ENCODE peak calls at places on chromosomes 13 and 19, in five cellular contexts. J is Panc1, T is HepG2, H is GM23338, C is transverse colon. R is an unnamed sample.

GRCh38 chr13:101785858-101786257 is 333.4 kb downstream of the ITGBL1 start:
- DNase-seq in J (peak; percentile 4), T (peak; percentile 17), H (peak; percentile 77), C (no peak), R (no peak)

GRCh38 chr13:44819245-44819644 is 170.0 kb downstream of the NUFIP1 start:
- DNase-seq in J (peak; percentile 22), T (peak; percentile 57), H (no peak), C (no peak), R (no peak)

GRCh38 chr19:19997656-19998268 is 41.5 kb downstream of the ZNF682 start:
- DNase-seq in J (no peak), T (no peak), H (peak; percentile 81), C (peak; percentile 24), R (no peak)

GRCh38 chr19:6761053-6761676 is 6.1 kb downstream of the SH2D3A start:
- DNase-seq in J (no peak), T (peak; percentile 28), H (peak; percentile 68), C (no peak), R (no peak)

GRCh38 chr19:18379803-18380747 is 5.9 kb upstream of the GDF15 start:
- DNase-seq in J (peak; percentile 96), T (peak; percentile 98), H (peak; percentile 57), C (peak; percentile 89), R (no peak)

GRCh38 chr13:27004866-27005265 is 166.7 kb downstream of the USP12 start:
- DNase-seq in J (no peak), T (no peak), H (no peak), C (no peak), R (no peak)

GRCh38 chr19:19627716-19628498 is at the start of gene LPAR2:
- DNase-seq in J (no peak), T (no peak), H (peak; percentile 78), C (peak; percentile 82), R (no peak)

GRCh38 chr13:19181021-19181620 is 503 bp downstream of the TUBA3C start:
- DNase-seq in J (no peak), T (no peak), H (no peak), C (no peak), R (no peak)

GRCh38 chr19:38488811-38489481 is 55.5 kb downstream of the RYR1 start:
- DNase-seq in J (no peak), T (no peak), H (no peak), C (no peak), R (no peak)

GRCh38 chr19:17448190-17448967 is at the start of gene TMEM221:
- DNase-seq in J (no peak), T (no peak), H (peak; percentile 80), C (peak; percentile 61), R (no peak)

GRCh38 chr13:29279859-29280258 is 315.6 kb downstream of the SLC7A1 start:
- DNase-seq in J (no peak), T (no peak), H (no peak), C (no peak), R (no peak)

GRCh38 chr13:77979721-77980377 is 61.2 kb upstream of the EDNRB start:
- DNase-seq in J (no peak), T (no peak), H (no peak), C (no peak), R (no peak)

GRCh38 chr13:30431269-30431950 is 9.1 kb downstream of the UBE2L5 start:
- DNase-seq in J (no peak), T (no peak), H (no peak), C (no peak), R (no peak)

GRCh38 chr19:47430041-47430802 is 10.9 kb upstream of the MEIS3 start:
- DNase-seq in J (no peak), T (no peak), H (peak; percentile 79), C (peak; percentile 64), R (no peak)

GRCh38 chr13:42116225-42116624 is 67.8 kb downstream of the DGKH start:
- DNase-seq in J (no peak), T (no peak), H (no peak), C (no peak), R (no peak)

GRCh38 chr19:42132030-42132628 is at the start of gene POU2F2:
- DNase-seq in J (no peak), T (no peak), H (peak; percentile 60), C (peak; percentile 81), R (no peak)

GRCh38 chr19:41701401-41702075 is 6.9 kb upstream of the CEACAM5 start:
- DNase-seq in J (no peak), T (no peak), H (peak; percentile 87), C (peak; percentile 70), R (peak; percentile 66)

GRCh38 chr19:19269952-19270694 is 3.0 kb downstream of the TM6SF2 start:
- DNase-seq in J (no peak), T (no peak), H (peak; percentile 59), C (no peak), R (no peak)

GRCh38 chr13:27024062-27024461 is 147.5 kb downstream of the USP12 start:
- DNase-seq in J (no peak), T (no peak), H (no peak), C (no peak), R (no peak)

DNA sequence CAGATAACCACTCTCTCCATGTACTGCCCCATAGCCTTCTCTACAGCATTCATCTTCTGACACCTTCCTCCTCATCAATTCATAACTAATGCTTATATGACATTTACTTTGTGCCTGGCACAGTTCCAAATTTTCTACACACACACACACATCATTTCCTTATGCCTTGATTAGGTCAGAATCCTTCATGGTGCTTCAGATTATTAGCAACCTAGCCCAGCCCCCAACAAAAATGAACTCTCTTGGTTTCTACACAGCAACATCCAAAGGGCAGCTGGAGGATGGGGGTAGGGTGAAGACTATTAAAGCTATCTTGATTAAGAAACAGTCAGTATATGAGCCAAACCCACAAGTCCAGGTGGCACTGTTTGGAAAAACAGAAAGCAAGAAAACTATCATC is 3.7 kb downstream of the RUBCNL start:
- DNase-seq in J (no peak), T (no peak), H (no peak), C (no peak), R (no peak)
- TF ChIP-seq POLR2AphosphoS5 in J (no peak), T (no peak), H (no peak), C (no peak), R (no peak)

DNA sequence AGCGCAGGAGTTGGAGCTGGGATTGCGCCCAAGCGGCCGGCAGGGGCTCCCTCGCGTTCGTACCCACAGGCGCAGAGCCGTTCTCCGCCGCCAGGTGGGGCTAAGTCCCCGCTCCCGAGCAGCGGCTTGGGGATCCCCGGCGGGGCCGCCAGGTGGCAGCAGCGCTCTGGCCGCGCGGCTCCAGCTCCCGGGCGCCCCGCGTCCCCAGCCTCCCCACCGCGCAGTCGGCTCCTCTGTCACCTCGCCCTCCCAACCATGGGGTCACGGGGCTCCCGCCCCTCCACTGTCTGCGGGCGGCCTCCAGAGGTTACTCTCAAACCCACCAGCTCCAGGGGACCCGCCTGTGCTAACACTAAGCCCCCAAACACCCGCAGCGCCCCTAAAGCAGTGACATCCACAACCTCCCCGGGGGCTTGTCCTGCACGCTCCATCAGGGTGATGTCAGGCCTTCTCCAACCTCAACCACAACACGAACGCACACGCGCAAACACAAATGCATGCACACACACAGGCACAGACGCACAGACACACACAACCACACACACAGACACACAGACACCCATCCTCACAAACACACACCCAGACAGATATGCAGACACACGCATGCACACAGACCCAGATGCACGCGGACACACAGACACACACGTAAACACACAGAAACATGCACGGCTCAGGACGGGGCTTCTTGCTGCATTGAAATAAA is 18.4 kb upstream of the KCTD15 start:
- DNase-seq in J (peak; percentile 67), T (peak; percentile 54), H (peak; percentile 84), C (peak; percentile 85), R (no peak)
- H3K4me3 ChIP-seq in J (peak overlapping the region; percentile 41), T (no peak overlapping the region), H (peak overlapping the region; percentile 46), C (no peak overlapping the region), R (no peak overlapping the region)

GRCh38 chr19:35883920-35884319 is 15.5 kb downstream of the APLP1 start:
- DNase-seq in J (no peak), T (no peak), H (no peak), C (no peak), R (no peak)

GRCh38 chr19:35882074-35882832 is 13.9 kb downstream of the APLP1 start:
- DNase-seq in J (peak; percentile 87), T (peak; percentile 64), H (peak; percentile 68), C (no peak), R (no peak)

GRCh38 chr19:35879068-35879467 is 10.7 kb downstream of the APLP1 start:
- DNase-seq in J (no peak), T (no peak), H (peak; percentile 30), C (no peak), R (no peak)

GRCh38 chr19:35885225-35885624 is 15.1 kb downstream of the NFKBID start:
- DNase-seq in J (no peak), T (no peak), H (no peak), C (no peak), R (no peak)

DNA sequence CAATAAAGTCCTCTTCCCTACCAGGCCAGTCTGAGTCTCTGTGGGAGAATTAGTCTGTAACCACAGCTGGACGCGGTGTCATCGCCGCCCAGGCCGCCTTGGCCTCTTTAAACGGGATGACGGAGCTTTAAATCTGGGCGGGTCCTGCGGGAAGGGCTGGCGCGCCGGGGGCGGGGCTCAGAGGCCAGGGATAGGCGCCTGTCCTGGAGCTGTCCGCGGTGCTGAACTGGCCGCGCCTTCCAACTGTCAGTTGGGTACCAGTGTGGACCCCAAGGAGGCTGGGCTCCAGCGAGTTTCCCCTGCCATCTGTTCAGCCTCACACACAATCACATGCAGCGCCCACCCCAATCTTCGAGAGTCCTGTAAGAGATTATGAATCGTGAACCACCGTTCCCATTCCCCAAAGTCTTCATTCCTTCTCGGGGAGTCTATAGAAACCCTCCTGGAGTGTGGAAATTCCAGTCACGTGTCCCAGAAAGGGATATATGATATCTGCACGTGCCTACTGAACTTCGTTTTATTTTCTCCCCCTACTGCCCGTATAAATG is 11.5 kb downstream of the APLP1 start:
- DNase-seq in J (peak; percentile 50), T (peak; percentile 73), H (peak; percentile 99), C (peak; percentile 90), R (no peak)
- TF ChIP-seq POLR2AphosphoS5 in J (peak; percentile 17), T (no peak), H (peak; percentile 34), C (no peak), R (no peak)

GRCh38 chr19:49888478-49888901 is 8.2 kb downstream of the IL4I1 start:
- DNase-seq in J (no peak), T (no peak), H (no peak), C (no peak), R (no peak)

GRCh38 chr19:49890349-49891311 is 6.1 kb downstream of the IL4I1 start:
- DNase-seq in J (no peak), T (no peak), H (peak; percentile 80), C (peak; percentile 67), R (no peak)

GRCh38 chr19:49889038-49889686 is 7.5 kb downstream of the IL4I1 start:
- DNase-seq in J (no peak), T (no peak), H (no peak), C (no peak), R (no peak)

GRCh38 chr19:49891393-49891792 is 5.3 kb downstream of the IL4I1 start:
- DNase-seq in J (no peak), T (no peak), H (no peak), C (no peak), R (no peak)

DNA sequence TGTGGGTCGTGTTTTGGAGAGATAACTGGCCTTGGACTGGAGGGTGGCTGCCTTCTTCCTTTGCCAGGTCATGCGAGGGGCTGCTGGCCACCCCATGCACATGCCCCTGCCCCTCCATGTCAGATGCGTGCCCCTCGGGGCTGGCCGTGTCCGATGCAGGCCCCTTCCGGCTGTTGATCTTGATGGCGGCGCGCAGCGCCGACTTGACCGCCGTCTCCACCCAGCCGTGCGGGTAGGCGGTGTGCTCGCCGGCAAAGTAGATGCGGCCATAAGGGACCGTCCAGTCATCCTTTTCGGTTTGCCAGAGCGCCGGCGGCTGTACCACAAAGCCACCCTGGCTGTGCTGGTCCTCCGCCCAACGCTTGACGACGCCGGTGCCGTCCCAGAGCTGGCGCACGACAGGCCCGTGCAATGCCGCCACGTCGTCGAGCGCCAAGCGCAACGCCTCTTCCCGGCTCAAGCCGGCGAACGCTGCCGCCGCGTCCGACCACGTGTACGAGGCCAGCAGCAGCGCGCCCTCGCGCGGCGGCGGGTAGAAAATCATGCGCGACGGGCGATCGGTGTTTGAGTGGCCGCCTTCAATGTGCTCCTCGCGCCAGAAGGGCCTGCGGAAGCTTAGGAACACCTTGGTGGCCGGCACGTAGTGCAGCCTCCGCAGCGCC is 6.9 kb downstream of the IL4I1 start:
- DNase-seq in J (no peak), T (no peak), H (peak; percentile 94), C (peak; percentile 71), R (no peak)
- H3K4me3 ChIP-seq in J (no peak overlapping the region), T (no peak overlapping the region), H (peak overlapping the region; percentile 53), C (peak overlapping the region; percentile 44), R (peak overlapping the region; percentile 69)